ENCODE peak calls at places on chromosomes 16 and 17, in six cellular contexts. One of them, this sample, is unnamed.

GRCh38 chr16:30535777-30536190 is 1.1 kb upstream of the ZNF747 start:
- DNase-seq in pons: peak
- DNase-seq in IMR-90: peak
- DNase-seq in effector CD4-positive, alpha-beta T cell: peak
- DNase-seq in iPS DF 19.7: no peak
- DNase-seq in NCI-H1436: peak
- DNase-seq in this sample: peak

GRCh38 chr17:43897827-43898226 is 9.5 kb downstream of the MPP2 start:
- DNase-seq in pons: no peak
- DNase-seq in IMR-90: no peak
- DNase-seq in effector CD4-positive, alpha-beta T cell: no peak
- DNase-seq in iPS DF 19.7: no peak
- DNase-seq in NCI-H1436: no peak
- DNase-seq in this sample: no peak

GRCh38 chr16:83305092-83305491 is 502.7 kb upstream of the HSBP1 start:
- DNase-seq in pons: no peak
- DNase-seq in IMR-90: peak
- DNase-seq in effector CD4-positive, alpha-beta T cell: no peak
- DNase-seq in iPS DF 19.7: no peak
- DNase-seq in NCI-H1436: no peak
- DNase-seq in this sample: no peak

GRCh38 chr17:2235792-2236365 is 67.7 kb downstream of the SMG6 start:
- DNase-seq in pons: no peak
- DNase-seq in IMR-90: no peak
- DNase-seq in effector CD4-positive, alpha-beta T cell: no peak
- DNase-seq in iPS DF 19.7: no peak
- DNase-seq in NCI-H1436: no peak
- DNase-seq in this sample: no peak

GRCh38 chr16:47285001-47285400 is 141.3 kb upstream of the NETO2 start:
- DNase-seq in pons: no peak
- DNase-seq in IMR-90: no peak
- DNase-seq in effector CD4-positive, alpha-beta T cell: no peak
- DNase-seq in iPS DF 19.7: no peak
- DNase-seq in NCI-H1436: no peak
- DNase-seq in this sample: no peak

GRCh38 chr16:88697831-88698693 is 8.1 kb downstream of the RNF166 start:
- DNase-seq in pons: no peak
- DNase-seq in IMR-90: no peak
- DNase-seq in effector CD4-positive, alpha-beta T cell: no peak
- DNase-seq in iPS DF 19.7: no peak
- DNase-seq in NCI-H1436: no peak
- DNase-seq in this sample: no peak

GRCh38 chr16:17544785-17545184 is 74.0 kb upstream of the XYLT1 start:
- DNase-seq in pons: no peak
- DNase-seq in IMR-90: no peak
- DNase-seq in effector CD4-positive, alpha-beta T cell: no peak
- DNase-seq in iPS DF 19.7: peak
- DNase-seq in NCI-H1436: no peak
- DNase-seq in this sample: no peak

GRCh38 chr17:59357929-59358328 is 26.5 kb downstream of the YPEL2 start:
- DNase-seq in pons: no peak
- DNase-seq in IMR-90: peak
- DNase-seq in effector CD4-positive, alpha-beta T cell: no peak
- DNase-seq in iPS DF 19.7: no peak
- DNase-seq in NCI-H1436: no peak
- DNase-seq in this sample: no peak

GRCh38 chr16:24504467-24505345 is 34.7 kb upstream of the RBBP6 start:
- DNase-seq in pons: peak
- DNase-seq in IMR-90: peak
- DNase-seq in effector CD4-positive, alpha-beta T cell: peak
- DNase-seq in iPS DF 19.7: no peak
- DNase-seq in NCI-H1436: peak
- DNase-seq in this sample: peak

GRCh38 chr16:5905935-5906334 is 808.3 kb upstream of the EEF2KMT start:
- DNase-seq in pons: no peak
- DNase-seq in IMR-90: no peak
- DNase-seq in effector CD4-positive, alpha-beta T cell: no peak
- DNase-seq in iPS DF 19.7: no peak
- DNase-seq in NCI-H1436: no peak
- DNase-seq in this sample: no peak

GRCh38 chr17:76793775-76794174 is 55.9 kb downstream of the MFSD11 start:
- DNase-seq in pons: no peak
- DNase-seq in IMR-90: peak
- DNase-seq in effector CD4-positive, alpha-beta T cell: no peak
- DNase-seq in iPS DF 19.7: no peak
- DNase-seq in NCI-H1436: peak
- DNase-seq in this sample: no peak

GRCh38 chr16:85347213-85347591 is 234.9 kb upstream of the CIBAR2 start:
- DNase-seq in pons: peak
- DNase-seq in IMR-90: no peak
- DNase-seq in effector CD4-positive, alpha-beta T cell: no peak
- DNase-seq in iPS DF 19.7: no peak
- DNase-seq in NCI-H1436: no peak
- DNase-seq in this sample: no peak

GRCh38 chr16:78256686-78257375 is 157.4 kb downstream of the WWOX start:
- DNase-seq in pons: no peak
- DNase-seq in IMR-90: no peak
- DNase-seq in effector CD4-positive, alpha-beta T cell: no peak
- DNase-seq in iPS DF 19.7: no peak
- DNase-seq in NCI-H1436: no peak
- DNase-seq in this sample: no peak

GRCh38 chr17:66221755-66222530 is 7.3 kb downstream of the APOH start:
- DNase-seq in pons: no peak
- DNase-seq in IMR-90: no peak
- DNase-seq in effector CD4-positive, alpha-beta T cell: no peak
- DNase-seq in iPS DF 19.7: no peak
- DNase-seq in NCI-H1436: no peak
- DNase-seq in this sample: no peak

GRCh38 chr17:81245024-81245664 is 6.0 kb downstream of the NDUFAF8 start:
- DNase-seq in pons: no peak
- DNase-seq in IMR-90: peak
- DNase-seq in effector CD4-positive, alpha-beta T cell: no peak
- DNase-seq in iPS DF 19.7: no peak
- DNase-seq in NCI-H1436: no peak
- DNase-seq in this sample: no peak

GRCh38 chr17:66365903-66366302 is 63.5 kb downstream of the PRKCA start:
- DNase-seq in pons: no peak
- DNase-seq in IMR-90: no peak
- DNase-seq in effector CD4-positive, alpha-beta T cell: no peak
- DNase-seq in iPS DF 19.7: no peak
- DNase-seq in NCI-H1436: no peak
- DNase-seq in this sample: no peak

GRCh38 chr17:81710514-81711308 is 1.4 kb upstream of the SLC25A10 start:
- DNase-seq in pons: no peak
- DNase-seq in IMR-90: no peak
- DNase-seq in effector CD4-positive, alpha-beta T cell: no peak
- DNase-seq in iPS DF 19.7: no peak
- DNase-seq in NCI-H1436: no peak
- DNase-seq in this sample: no peak

GRCh38 chr17:43536236-43537088 is 9.7 kb downstream of the ETV4 start:
- DNase-seq in pons: no peak
- DNase-seq in IMR-90: peak
- DNase-seq in effector CD4-positive, alpha-beta T cell: no peak
- DNase-seq in iPS DF 19.7: no peak
- DNase-seq in NCI-H1436: peak
- DNase-seq in this sample: no peak

GRCh38 chr17:20702692-20703091 is 123.2 kb downstream of the CDRT15L2 start:
- DNase-seq in pons: no peak
- DNase-seq in IMR-90: no peak
- DNase-seq in effector CD4-positive, alpha-beta T cell: no peak
- DNase-seq in iPS DF 19.7: no peak
- DNase-seq in NCI-H1436: no peak
- DNase-seq in this sample: no peak

GRCh38 chr17:33284022-33284421 is 9.1 kb downstream of the ASIC2 start:
- DNase-seq in pons: no peak
- DNase-seq in IMR-90: peak
- DNase-seq in effector CD4-positive, alpha-beta T cell: no peak
- DNase-seq in iPS DF 19.7: no peak
- DNase-seq in NCI-H1436: no peak
- DNase-seq in this sample: no peak

GRCh38 chr17:38871992-38872605 is 2.2 kb downstream of the LASP1 start:
- DNase-seq in pons: no peak
- DNase-seq in IMR-90: no peak
- DNase-seq in effector CD4-positive, alpha-beta T cell: no peak
- DNase-seq in iPS DF 19.7: no peak
- DNase-seq in NCI-H1436: no peak
- DNase-seq in this sample: no peak

GRCh38 chr17:18946536-18946935 is 5.4 kb upstream of the SLC5A10 start:
- DNase-seq in pons: no peak
- DNase-seq in IMR-90: peak
- DNase-seq in effector CD4-positive, alpha-beta T cell: no peak
- DNase-seq in iPS DF 19.7: no peak
- DNase-seq in NCI-H1436: no peak
- DNase-seq in this sample: no peak

GRCh38 chr17:2172447-2172938 is 117.6 kb downstream of the HIC1 start:
- DNase-seq in pons: no peak
- DNase-seq in IMR-90: peak
- DNase-seq in effector CD4-positive, alpha-beta T cell: no peak
- DNase-seq in iPS DF 19.7: no peak
- DNase-seq in NCI-H1436: no peak
- DNase-seq in this sample: no peak

GRCh38 chr17:79834575-79835469 is 4.4 kb downstream of the CBX4 start:
- DNase-seq in pons: no peak
- DNase-seq in IMR-90: no peak
- DNase-seq in effector CD4-positive, alpha-beta T cell: no peak
- DNase-seq in iPS DF 19.7: no peak
- DNase-seq in NCI-H1436: no peak
- DNase-seq in this sample: peak

GRCh38 chr17:49361129-49361901 is 735 bp downstream of the ZNF652 start:
- DNase-seq in pons: peak
- DNase-seq in IMR-90: no peak
- DNase-seq in effector CD4-positive, alpha-beta T cell: peak
- DNase-seq in iPS DF 19.7: no peak
- DNase-seq in NCI-H1436: peak
- DNase-seq in this sample: peak

This sample was measured in T-cell.